ENCODE peak calls at places on chromosome 17, in five cellular contexts. N, B, Y, H and U are unnamed samples.

GRCh38 chr17:63984651-63985386 is 12.1 kb upstream of the SCN4A start:
- DNase-seq in N (peak), B (no peak), Y (no peak), H (no peak), U (no peak)

GRCh38 chr17:49480833-49481615 is 14.1 kb upstream of the NGFR start:
- DNase-seq in N (no peak), B (no peak), Y (no peak), H (no peak), U (no peak)

GRCh38 chr17:8125196-8125946 is 1.5 kb upstream of the HES7 start:
- DNase-seq in N (peak), B (peak), Y (peak), H (peak), U (peak)

GRCh38 chr17:27559506-27559931 is 71.5 kb upstream of the LGALS9 start:
- DNase-seq in N (peak), B (no peak), Y (no peak), H (no peak), U (no peak)

GRCh38 chr17:76382305-76382802 is 2.1 kb upstream of the SPHK1 start:
- DNase-seq in N (no peak), B (peak), Y (no peak), H (no peak), U (peak)

GRCh38 chr17:82520041-82520910 is 744 bp downstream of the FOXK2 start:
- DNase-seq in N (peak), B (peak), Y (no peak), H (no peak), U (peak)

GRCh38 chr17:1087381-1088241 is 90.7 kb downstream of the TIMM22 start:
- DNase-seq in N (peak), B (peak), Y (peak), H (peak), U (peak)

GRCh38 chr17:31525801-31526549 is 134.5 kb downstream of the RAB11FIP4 start:
- DNase-seq in N (no peak), B (peak), Y (no peak), H (peak), U (peak)

GRCh38 chr17:38558751-38559024 is 47.1 kb downstream of the SRCIN1 start:
- DNase-seq in N (no peak), B (no peak), Y (no peak), H (no peak), U (peak)

GRCh38 chr17:77474292-77474988 is 333.7 kb downstream of the SEC14L1 start:
- DNase-seq in N (no peak), B (peak), Y (no peak), H (no peak), U (no peak)

GRCh38 chr17:44049294-44050080 is 17.0 kb downstream of the LSM12 start:
- DNase-seq in N (no peak), B (no peak), Y (no peak), H (no peak), U (no peak)

GRCh38 chr17:27840688-27841087 is 40.4 kb upstream of the NOS2 start:
- DNase-seq in N (no peak), B (no peak), Y (no peak), H (no peak), U (no peak)

GRCh38 chr17:51427259-51428255 is 167.2 kb downstream of the UTP18 start:
- DNase-seq in N (no peak), B (no peak), Y (no peak), H (no peak), U (no peak)

GRCh38 chr17:77862890-77863813 is 95.4 kb upstream of the TNRC6C start:
- DNase-seq in N (no peak), B (peak), Y (no peak), H (no peak), U (no peak)

GRCh38 chr17:80279895-80280294 is 19.2 kb downstream of the RNF213 start:
- DNase-seq in N (peak), B (no peak), Y (no peak), H (peak), U (no peak)

GRCh38 chr17:6853764-6854442 is 22.4 kb upstream of the TEKT1 start:
- DNase-seq in N (no peak), B (no peak), Y (no peak), H (no peak), U (peak)

GRCh38 chr17:64083571-64084085 is 46.3 kb downstream of the ERN1 start:
- DNase-seq in N (peak), B (no peak), Y (no peak), H (no peak), U (peak)

GRCh38 chr17:57892820-57893595 is 43.2 kb upstream of the MRPS23 start:
- DNase-seq in N (peak), B (peak), Y (peak), H (peak), U (peak)